ENCODE peak calls at places on chromosomes 12 and 14, in eight cellular contexts. P is cardiac muscle cell; R is RWPE1; X is nephron progenitor cell; U is CD4-positive, alpha-beta T cell; C is CD8-positive, alpha-beta T cell; W is body of pancreas; B is lower leg skin. Z is an unnamed sample.

GRCh38 chr12:94676011-94676709 is 25.8 kb upstream of the TMCC3 start:
- DNase-seq in C (peak), P (peak), X (no peak), R (no peak), W (peak), U (no peak), B (no peak), Z (no peak)

GRCh38 chr12:50120953-50121352 is 8.9 kb downstream of the COX14 start:
- DNase-seq in W (no peak), P (no peak), B (peak), R (no peak), X (no peak), C (no peak), U (no peak), Z (no peak)

GRCh38 chr14:65286443-65286842 is 126.1 kb upstream of the FUT8 start:
- DNase-seq in X (no peak), P (peak), B (no peak), W (no peak), R (no peak), C (no peak), U (no peak), Z (no peak)

GRCh38 chr12:9148926-9149325 is 33.2 kb upstream of the A2M start:
- DNase-seq in C (no peak), X (no peak), B (no peak), R (no peak), U (no peak), W (no peak), P (no peak), Z (no peak)

GRCh38 chr12:95796982-95797289 is 6.4 kb upstream of the NTN4 start:
- DNase-seq in P (no peak), X (no peak), B (no peak), W (no peak), R (peak), C (no peak), U (no peak), Z (no peak)

GRCh38 chr14:32648434-32648833 is 290.2 kb upstream of the NPAS3 start:
- DNase-seq in P (peak), X (no peak), B (no peak), W (no peak), U (no peak), R (peak), C (no peak), Z (no peak)

GRCh38 chr14:63624203-63624602 is 17.5 kb downstream of the WDR89 start:
- DNase-seq in B (no peak), U (no peak), X (no peak), W (no peak), R (no peak), C (no peak), P (no peak), Z (no peak)

GRCh38 chr12:57103856-57104255 is 7.3 kb downstream of the STAT6 start:
- DNase-seq in P (no peak), R (no peak), W (no peak), X (no peak), B (no peak), C (no peak), U (no peak), Z (no peak)

GRCh38 chr14:105898482-105899010 is 372.2 kb downstream of the TMEM121 start:
- DNase-seq in B (no peak), X (no peak), R (no peak), C (no peak), W (no peak), P (no peak), U (no peak), Z (no peak)

GRCh38 chr12:62640910-62641448 is 174.4 kb downstream of the MON2 start:
- DNase-seq in X (no peak), U (no peak), W (no peak), C (no peak), R (no peak), B (no peak), P (peak), Z (no peak)

GRCh38 chr12:123037791-123038190 is 57.3 kb downstream of the ARL6IP4 start:
- DNase-seq in U (no peak), W (no peak), R (no peak), X (no peak), B (no peak), C (no peak), P (no peak), Z (no peak)

GRCh38 chr12:65885312-65885711 is 61.0 kb downstream of the HMGA2 start:
- DNase-seq in R (no peak), C (no peak), X (no peak), B (no peak), P (peak), W (peak), U (no peak), Z (no peak)

GRCh38 chr14:36021030-36021422 is 155.5 kb downstream of the PTCSC3 start:
- DNase-seq in B (no peak), U (no peak), C (no peak), X (no peak), W (no peak), R (no peak), P (no peak), Z (no peak)

DNA sequence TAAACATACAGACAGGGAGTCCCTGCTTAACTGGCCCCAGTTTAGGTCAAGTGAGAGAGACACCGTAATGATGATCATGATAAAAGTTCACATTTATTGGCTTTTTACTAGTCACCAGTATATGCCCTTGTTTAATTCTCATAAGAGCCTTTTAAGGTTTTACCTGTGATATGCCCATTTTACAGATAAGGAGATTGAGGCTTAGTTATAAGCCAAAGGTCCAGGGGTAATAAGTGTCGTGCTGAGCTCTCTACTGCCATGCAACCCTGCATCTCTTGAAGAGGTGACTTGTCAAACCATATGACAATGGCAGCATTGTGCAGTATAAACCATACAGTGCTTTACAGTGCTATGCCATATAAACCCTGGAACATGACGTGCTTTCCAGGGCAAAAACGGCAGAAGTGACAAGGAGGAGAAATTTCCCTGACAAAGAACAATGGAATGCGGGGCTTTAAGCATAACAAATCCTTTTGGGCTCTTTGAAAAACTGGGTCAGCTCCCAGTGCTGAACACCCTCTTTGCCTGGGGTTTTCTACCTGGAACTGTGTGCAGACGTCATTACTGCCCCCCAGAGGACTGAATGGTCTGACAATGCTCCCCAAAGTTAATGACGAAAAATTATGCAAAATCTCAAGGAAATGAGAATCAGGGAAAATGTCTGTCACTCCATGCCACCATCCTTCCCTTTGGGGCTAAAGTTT is 59.7 kb upstream of the C14orf132 start:
- DNase-seq in U (no peak), B (no peak), C (no peak), R (no peak), X (no peak), W (no peak), P (peak), Z (no peak)
- TF ChIP-seq CTCF in U (no peak), B (no peak), C (no peak), R (no peak), X (peak), W (no peak), P (peak), Z (peak)

DNA sequence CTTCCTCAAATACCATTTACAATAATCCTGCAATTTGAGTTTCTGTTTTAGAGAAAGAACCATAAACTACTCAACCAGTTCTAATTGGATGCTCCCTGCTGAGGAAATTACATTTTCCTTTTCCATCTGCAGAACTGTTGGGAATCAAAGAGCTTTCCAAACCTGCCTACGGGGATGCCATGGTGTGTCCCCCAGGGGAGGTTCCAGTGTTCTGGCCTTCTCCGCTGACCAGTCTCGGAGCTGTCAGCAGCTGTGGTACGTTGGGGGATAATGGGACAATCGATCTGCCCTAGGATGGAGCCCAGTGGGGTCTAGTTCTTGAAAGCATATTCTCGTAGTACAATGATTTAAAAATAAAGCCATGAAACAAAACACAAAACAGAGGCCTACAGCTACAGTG is 61.9 kb downstream of the DGLUCY start:
- DNase-seq in C (no peak), W (no peak), R (no peak), U (no peak), P (no peak), B (no peak), X (no peak), Z (no peak)
- TF ChIP-seq CTCF in C (no peak), W (no peak), R (no peak), U (no peak), P (no peak), B (no peak), X (no peak), Z (no peak)

GRCh38 chr14:33846100-33846824 is 104.6 kb downstream of the EGLN3 start:
- DNase-seq in B (no peak), W (no peak), R (no peak), U (no peak), P (no peak), X (no peak), C (no peak), Z (no peak)
- TF ChIP-seq CTCF in B (no peak), W (no peak), R (no peak), U (no peak), P (no peak), X (no peak), C (no peak), Z (no peak)

DNA sequence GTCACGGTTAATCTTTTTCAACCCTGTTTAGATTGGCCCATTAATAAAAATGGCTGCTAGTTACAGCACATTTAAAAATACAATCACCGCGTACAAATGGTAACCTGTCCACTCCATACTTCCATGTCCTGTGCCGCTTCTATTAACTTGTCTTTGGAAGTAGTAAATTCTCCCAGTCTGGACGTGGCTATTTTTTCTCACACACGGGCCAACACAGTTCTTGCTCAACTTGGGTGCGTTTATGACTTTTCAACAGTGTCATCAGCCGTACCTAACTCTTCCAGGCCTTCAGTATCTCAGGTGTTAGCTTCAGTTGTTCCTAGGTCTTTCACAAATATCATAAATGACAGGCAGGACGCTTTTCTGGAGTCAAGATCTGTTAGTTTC is 481 bp upstream of the PCNX1 start:
- DNase-seq in C (no peak), P (no peak), U (no peak), B (peak), R (no peak), W (peak), X (no peak), Z (no peak)
- TF ChIP-seq CTCF in C (no peak), P (no peak), U (no peak), B (no peak), R (no peak), W (no peak), X (no peak), Z (no peak)

GRCh38 chr14:75427482-75428229 is at the start of gene JDP2:
- DNase-seq in X (peak), W (peak), U (peak), P (peak), R (peak), B (peak), C (peak), Z (peak)
- TF ChIP-seq CTCF in X (no peak), W (peak), U (no peak), P (no peak), R (no peak), B (no peak), C (no peak), Z (peak)

DNA sequence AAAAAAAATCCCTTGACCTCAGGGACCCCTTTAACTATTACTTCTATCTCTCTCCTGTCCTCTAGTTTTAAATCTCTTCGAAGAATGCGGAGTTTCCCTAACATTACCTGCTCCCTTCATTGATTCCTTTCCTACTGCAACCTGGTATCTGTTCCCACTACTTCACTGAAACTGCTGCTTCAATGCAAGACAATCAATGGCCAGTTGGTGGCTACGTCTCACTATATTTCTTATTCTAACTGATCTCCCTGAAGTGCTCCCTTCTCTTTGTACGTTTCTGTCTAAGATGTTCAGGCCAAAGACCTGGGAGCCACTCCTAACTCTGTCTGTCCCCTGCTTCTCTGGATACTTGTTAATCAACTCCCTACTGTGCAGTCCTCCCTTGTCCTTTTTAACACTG is 10.3 kb upstream of the KCNA1 start:
- DNase-seq in C (no peak), W (no peak), X (no peak), B (no peak), U (no peak), P (no peak), R (no peak), Z (no peak)
- TF ChIP-seq CTCF in C (no peak), W (no peak), X (no peak), B (no peak), U (no peak), P (no peak), R (no peak), Z (peak)

DNA sequence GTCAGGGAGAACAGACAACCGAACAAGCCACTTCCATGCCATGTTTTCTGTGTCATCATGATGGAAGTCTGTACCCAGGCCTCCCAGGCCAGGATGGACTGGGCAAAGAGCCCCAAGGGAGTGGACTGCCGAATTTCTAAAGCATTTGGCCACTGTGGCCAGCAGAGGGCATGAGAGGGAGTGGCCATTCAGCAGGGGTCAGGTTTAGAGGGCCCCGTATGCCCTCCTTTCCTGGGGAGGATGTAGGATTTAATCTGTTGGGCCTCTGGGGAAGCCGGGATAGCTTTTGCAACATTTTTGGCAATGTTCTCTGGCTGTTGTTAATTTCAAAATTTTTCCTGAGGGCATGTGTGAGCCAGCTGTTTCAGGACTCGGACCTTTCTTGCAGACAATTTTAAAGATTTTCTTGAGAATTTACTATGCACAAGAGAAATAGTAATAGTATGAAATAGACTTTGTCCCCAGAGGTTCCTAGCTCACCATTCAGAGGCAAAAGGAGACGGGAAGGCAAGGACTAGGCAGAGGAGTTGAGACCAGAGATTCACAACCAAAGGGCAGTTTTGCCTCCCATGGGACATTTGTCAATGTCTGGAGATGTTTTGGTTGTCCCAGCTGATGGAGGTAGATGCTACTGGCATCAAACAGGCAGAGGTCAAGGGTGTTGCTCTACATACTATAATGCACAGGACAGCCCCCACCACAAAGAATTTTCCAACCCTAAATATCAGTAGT is 18.0 kb downstream of the ACACB start:
- DNase-seq in U (no peak), P (peak), R (peak), W (peak), X (peak), C (no peak), B (no peak), Z (no peak)
- TF ChIP-seq CTCF in U (no peak), P (peak), R (peak), W (peak), X (peak), C (no peak), B (no peak), Z (peak)

Z was measured in type B pancreatic cell.